ENCODE peak calls at places on chromosomes 6 and 20, in nine cellular contexts. D is right atrium auricular region, Y is heart right ventricle, M is IMR-90, W is GM23248, L is GM12878, P is psoas muscle, H is MM.1S, O is body of pancreas. I is an unnamed sample.

GRCh38 chr6:13661647-13662046 is 46.5 kb downstream of the NOL7 start:
- DNase-seq in D (no peak), Y (no peak), M (no peak), W (no peak), L (no peak), P (no peak), H (no peak), O (no peak), I (no peak)

GRCh38 chr20:50438986-50439407 is 71.2 kb upstream of the PTPN1 start:
- DNase-seq in D (no peak), Y (no peak), M (peak; percentile 91), W (peak; percentile 93), L (no peak), P (no peak), H (no peak), O (no peak), I (no peak)

GRCh38 chr6:127317275-127318128 is 25.9 kb downstream of the ECHDC1 start:
- DNase-seq in D (no peak), Y (no peak), M (no peak), W (no peak), L (no peak), P (no peak), H (no peak), O (no peak), I (no peak)

GRCh38 chr6:57024321-57024720 is 22.2 kb upstream of the KIAA1586 start:
- DNase-seq in D (no peak), Y (no peak), M (no peak), W (no peak), L (no peak), P (no peak), H (no peak), O (no peak), I (no peak)

GRCh38 chr6:158853072-158853871 is 34.1 kb upstream of the EZR start:
- DNase-seq in D (peak; percentile 70), Y (no peak), M (peak; percentile 79), W (peak; percentile 94), L (peak; percentile 50), P (peak; percentile 30), H (peak; percentile 57), O (peak; percentile 92), I (peak; percentile 94)

GRCh38 chr6:154302111-154302752 is 54.4 kb downstream of the IPCEF1 start:
- DNase-seq in D (no peak), Y (no peak), M (peak; percentile 95), W (peak; percentile 65), L (peak; percentile 90), P (no peak), H (peak; percentile 52), O (no peak), I (peak; percentile 35)

GRCh38 chr20:19022118-19022575 is 190.3 kb upstream of the SLC24A3 start:
- DNase-seq in D (peak; percentile 26), Y (no peak), M (no peak), W (no peak), L (no peak), P (no peak), H (no peak), O (no peak), I (peak; percentile 14)

GRCh38 chr6:85493389-85493788 is 43.5 kb downstream of the NT5E start:
- DNase-seq in D (no peak), Y (no peak), M (no peak), W (no peak), L (no peak), P (no peak), H (no peak), O (no peak), I (no peak)

GRCh38 chr20:24773168-24773567 is 175.9 kb upstream of the CST7 start:
- DNase-seq in D (no peak), Y (no peak), M (no peak), W (no peak), L (no peak), P (no peak), H (no peak), O (no peak), I (no peak)

GRCh38 chr6:8064638-8065518 is 689 bp upstream of the BLOC1S5 start:
- DNase-seq in D (no peak), Y (no peak), M (no peak), W (no peak), L (no peak), P (no peak), H (no peak), O (no peak), I (no peak)

GRCh38 chr20:59783020-59784010 is 150.1 kb downstream of the SYCP2 start:
- DNase-seq in D (peak; percentile 60), Y (peak; percentile 62), M (peak; percentile 15), W (peak; percentile 56), L (no peak), P (peak; percentile 35), H (peak; percentile 62), O (peak; percentile 60), I (no peak)

GRCh38 chr6:92479821-92480220 is 939.5 kb downstream of the EPHA7 start:
- DNase-seq in D (no peak), Y (no peak), M (peak; percentile 0), W (no peak), L (no peak), P (no peak), H (peak; percentile 36), O (no peak), I (no peak)

GRCh38 chr6:133697666-133698065 is 191.2 kb upstream of the TCF21 start:
- DNase-seq in D (no peak), Y (no peak), M (peak; percentile 16), W (no peak), L (no peak), P (no peak), H (no peak), O (no peak), I (no peak)

GRCh38 chr6:75852721-75853120 is 103.7 kb downstream of the MYO6 start:
- DNase-seq in D (no peak), Y (no peak), M (peak; percentile 29), W (peak; percentile 30), L (no peak), P (no peak), H (peak; percentile 79), O (no peak), I (no peak)

GRCh38 chr20:42530855-42531674 is 658.6 kb downstream of the PTPRT start:
- DNase-seq in D (no peak), Y (no peak), M (no peak), W (peak; percentile 31), L (no peak), P (no peak), H (peak; percentile 63), O (peak; percentile 30), I (no peak)

GRCh38 chr20:45621593-45621992 is 7.9 kb upstream of the WFDC10A start:
- DNase-seq in D (no peak), Y (no peak), M (no peak), W (no peak), L (no peak), P (no peak), H (no peak), O (peak; percentile 34), I (no peak)

GRCh38 chr6:158474961-158475343 is 84.9 kb upstream of the TMEM181 start:
- DNase-seq in D (no peak), Y (no peak), M (peak; percentile 65), W (peak; percentile 42), L (no peak), P (no peak), H (no peak), O (peak; percentile 32), I (no peak)

GRCh38 chr6:168195712-168196111 is 116.7 kb upstream of the FRMD1 start:
- DNase-seq in D (no peak), Y (no peak), M (no peak), W (no peak), L (no peak), P (no peak), H (no peak), O (no peak), I (no peak)

DNA sequence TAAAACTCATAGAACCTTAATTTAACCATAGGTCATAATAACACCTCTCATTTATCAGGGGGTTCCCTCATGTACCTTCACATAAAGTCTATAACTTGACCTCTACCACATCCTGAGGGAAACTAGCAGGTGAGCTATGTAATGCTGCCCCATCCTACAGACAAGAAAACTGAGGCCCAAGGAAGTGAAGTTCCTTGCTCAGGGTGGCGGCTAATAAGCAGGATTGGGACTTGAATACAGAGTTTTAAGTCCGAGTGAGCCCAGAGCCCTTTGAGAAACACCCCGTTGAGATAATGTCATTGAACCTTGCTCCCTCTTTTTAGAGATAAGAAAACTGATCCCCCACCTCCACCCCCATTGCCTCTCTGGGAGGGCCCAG is 489 bp downstream of the BNIP5 start:
- DNase-seq in D (no peak), Y (no peak), M (no peak), W (no peak), L (no peak), P (no peak), H (no peak), O (no peak), I (no peak)
- H3K27ac ChIP-seq in D (no peak overlapping the region), Y (no peak overlapping the region), M (no peak overlapping the region), W (no peak overlapping the region), L (no peak overlapping the region), P (no peak overlapping the region), H (no peak overlapping the region), O (no peak overlapping the region), I (no peak overlapping the region)

GRCh38 chr6:52597738-52598122 is 20.9 kb upstream of the TRAM2 start:
- DNase-seq in D (no peak), Y (no peak), M (no peak), W (no peak), L (no peak), P (no peak), H (no peak), O (no peak), I (no peak)
- H3K4me3 ChIP-seq in D (no peak overlapping the region), Y (peak overlapping the region; percentile 28), M (no peak overlapping the region), W (peak overlapping the region; percentile 33), L (no peak overlapping the region), P (peak overlapping the region; percentile 51), H (no peak overlapping the region), O (no peak overlapping the region), I (no peak overlapping the region)

GRCh38 chr6:151506761-151507160 is 12.9 kb downstream of the CCDC170 start:
- DNase-seq in D (no peak), Y (no peak), M (no peak), W (no peak), L (no peak), P (no peak), H (no peak), O (no peak), I (no peak)
- H3K9me3 ChIP-seq in D (no peaks in the 10 kb centered on the region), Y (no peaks in the 10 kb centered on the region), M (no peaks in the 10 kb centered on the region), W (no peaks in the 10 kb centered on the region), L (no peaks in the 10 kb centered on the region), P (no peaks in the 10 kb centered on the region), H (no peaks in the 10 kb centered on the region), O (no peaks in the 10 kb centered on the region), I (no peaks in the 10 kb centered on the region)

GRCh38 chr6:45478235-45478634 is 100.5 kb upstream of the SUPT3H start:
- DNase-seq in D (no peak), Y (no peak), M (peak; percentile 79), W (peak; percentile 83), L (no peak), P (no peak), H (no peak), O (no peak), I (no peak)

GRCh38 chr6:45479834-45480696 is 102.3 kb upstream of the SUPT3H start:
- DNase-seq in D (no peak), Y (no peak), M (peak; percentile 88), W (peak; percentile 57), L (no peak), P (no peak), H (no peak), O (no peak), I (no peak)

GRCh38 chr6:45477785-45478184 is 100.1 kb upstream of the SUPT3H start:
- DNase-seq in D (no peak), Y (no peak), M (no peak), W (no peak), L (no peak), P (no peak), H (no peak), O (no peak), I (no peak)

GRCh38 chr6:45476341-45476740 is 98.6 kb upstream of the SUPT3H start:
- DNase-seq in D (no peak), Y (no peak), M (no peak), W (no peak), L (no peak), P (no peak), H (no peak), O (no peak), I (no peak)

GRCh38 chr6:45477278-45477677 is 99.5 kb upstream of the SUPT3H start:
- DNase-seq in D (no peak), Y (no peak), M (no peak), W (no peak), L (no peak), P (no peak), H (no peak), O (no peak), I (no peak)
- H3K27ac ChIP-seq in D (no peak overlapping the region), Y (no peak overlapping the region), M (no peak overlapping the region), W (peak overlapping the region; percentile 40), L (no peak overlapping the region), P (no peak overlapping the region), H (no peak overlapping the region), O (no peak overlapping the region), I (no peak overlapping the region)

I was measured in lung.